ENCODE peak calls at places on chromosomes 12 and 14, in ten cellular contexts. One of them, this sample, is unnamed. For H3K4me1, the result is how much of the 10 kb centered on the place peaks cover.

GRCh38 chr12:88985631-88986030 is 366.7 kb downstream of the DUSP6 start:
- DNase-seq in tibial artery: no peak
- DNase-seq in esophagus squamous epithelium: no peak
- DNase-seq in PC-3: no peak
- DNase-seq in A549: no peak
- DNase-seq in HCT116: no peak
- DNase-seq in lower lobe of right lung: no peak
- DNase-seq in gastrocnemius medialis: no peak
- DNase-seq in CD8-positive, alpha-beta T cell: no peak
- DNase-seq in sigmoid colon: no peak
- DNase-seq in this sample: no peak

GRCh38 chr12:118330421-118331018 is 42.2 kb downstream of the TAOK3 start:
- DNase-seq in CD8-positive, alpha-beta T cell: no peak
- DNase-seq in esophagus squamous epithelium: no peak
- DNase-seq in sigmoid colon: no peak
- DNase-seq in A549: no peak
- DNase-seq in HCT116: no peak
- DNase-seq in PC-3: no peak
- DNase-seq in tibial artery: no peak
- DNase-seq in lower lobe of right lung: no peak
- DNase-seq in gastrocnemius medialis: no peak
- DNase-seq in this sample: peak

GRCh38 chr14:58690801-58691516 is 53.2 kb downstream of the DACT1 start:
- DNase-seq in tibial artery: no peak
- DNase-seq in A549: no peak
- DNase-seq in HCT116: no peak
- DNase-seq in PC-3: no peak
- DNase-seq in sigmoid colon: no peak
- DNase-seq in CD8-positive, alpha-beta T cell: no peak
- DNase-seq in lower lobe of right lung: peak
- DNase-seq in esophagus squamous epithelium: no peak
- DNase-seq in gastrocnemius medialis: no peak
- DNase-seq in this sample: peak

GRCh38 chr14:69005432-69006148 is 26.5 kb upstream of the ACTN1 start:
- DNase-seq in sigmoid colon: peak
- DNase-seq in lower lobe of right lung: no peak
- DNase-seq in CD8-positive, alpha-beta T cell: no peak
- DNase-seq in gastrocnemius medialis: no peak
- DNase-seq in A549: peak
- DNase-seq in PC-3: peak
- DNase-seq in esophagus squamous epithelium: no peak
- DNase-seq in tibial artery: peak
- DNase-seq in HCT116: peak
- DNase-seq in this sample: peak

GRCh38 chr12:29962276-29963035 is 178.7 kb upstream of the TMTC1 start:
- DNase-seq in tibial artery: no peak
- DNase-seq in lower lobe of right lung: no peak
- DNase-seq in CD8-positive, alpha-beta T cell: no peak
- DNase-seq in gastrocnemius medialis: no peak
- DNase-seq in HCT116: no peak
- DNase-seq in A549: no peak
- DNase-seq in sigmoid colon: no peak
- DNase-seq in esophagus squamous epithelium: no peak
- DNase-seq in PC-3: no peak
- DNase-seq in this sample: no peak

GRCh38 chr14:54348923-54349615 is 47.7 kb upstream of the CDKN3 start:
- DNase-seq in gastrocnemius medialis: no peak
- DNase-seq in tibial artery: no peak
- DNase-seq in HCT116: no peak
- DNase-seq in sigmoid colon: peak
- DNase-seq in PC-3: no peak
- DNase-seq in lower lobe of right lung: no peak
- DNase-seq in A549: no peak
- DNase-seq in esophagus squamous epithelium: no peak
- DNase-seq in CD8-positive, alpha-beta T cell: no peak
- DNase-seq in this sample: no peak

GRCh38 chr14:68841030-68841809 is 48.4 kb upstream of the ZFP36L1 start:
- DNase-seq in tibial artery: no peak
- DNase-seq in A549: no peak
- DNase-seq in PC-3: peak
- DNase-seq in CD8-positive, alpha-beta T cell: no peak
- DNase-seq in sigmoid colon: no peak
- DNase-seq in HCT116: no peak
- DNase-seq in esophagus squamous epithelium: no peak
- DNase-seq in lower lobe of right lung: no peak
- DNase-seq in gastrocnemius medialis: no peak
- DNase-seq in this sample: no peak

GRCh38 chr14:31084385-31084784 is 58.2 kb upstream of the STRN3 start:
- DNase-seq in A549: no peak
- DNase-seq in lower lobe of right lung: no peak
- DNase-seq in CD8-positive, alpha-beta T cell: no peak
- DNase-seq in tibial artery: no peak
- DNase-seq in sigmoid colon: no peak
- DNase-seq in esophagus squamous epithelium: no peak
- DNase-seq in gastrocnemius medialis: no peak
- DNase-seq in HCT116: no peak
- DNase-seq in PC-3: no peak
- DNase-seq in this sample: no peak

GRCh38 chr14:26730929-26731618 is 133.2 kb upstream of the NOVA1 start:
- DNase-seq in PC-3: peak
- DNase-seq in CD8-positive, alpha-beta T cell: no peak
- DNase-seq in esophagus squamous epithelium: no peak
- DNase-seq in HCT116: no peak
- DNase-seq in A549: peak
- DNase-seq in sigmoid colon: no peak
- DNase-seq in lower lobe of right lung: no peak
- DNase-seq in tibial artery: no peak
- DNase-seq in gastrocnemius medialis: no peak
- DNase-seq in this sample: peak

GRCh38 chr14:25094171-25094907 is 44.4 kb upstream of the STXBP6 start:
- DNase-seq in HCT116: no peak
- DNase-seq in CD8-positive, alpha-beta T cell: no peak
- DNase-seq in PC-3: no peak
- DNase-seq in tibial artery: no peak
- DNase-seq in A549: no peak
- DNase-seq in lower lobe of right lung: no peak
- DNase-seq in esophagus squamous epithelium: no peak
- DNase-seq in sigmoid colon: no peak
- DNase-seq in gastrocnemius medialis: no peak
- DNase-seq in this sample: no peak

GRCh38 chr12:117033382-117034045 is 65.7 kb downstream of the TESC start:
- DNase-seq in A549: no peak
- DNase-seq in esophagus squamous epithelium: no peak
- DNase-seq in CD8-positive, alpha-beta T cell: no peak
- DNase-seq in PC-3: no peak
- DNase-seq in gastrocnemius medialis: no peak
- DNase-seq in tibial artery: no peak
- DNase-seq in lower lobe of right lung: no peak
- DNase-seq in HCT116: no peak
- DNase-seq in sigmoid colon: peak
- DNase-seq in this sample: no peak
- TF ChIP-seq CTCF in A549: no peak
- TF ChIP-seq CTCF in esophagus squamous epithelium: no peak
- TF ChIP-seq CTCF in CD8-positive, alpha-beta T cell: no peak
- TF ChIP-seq CTCF in PC-3: no peak
- TF ChIP-seq CTCF in gastrocnemius medialis: no peak
- TF ChIP-seq CTCF in tibial artery: no peak
- TF ChIP-seq CTCF in lower lobe of right lung: no peak
- TF ChIP-seq CTCF in HCT116: no peak
- TF ChIP-seq CTCF in sigmoid colon: no peak
- TF ChIP-seq CTCF in this sample: no peak

GRCh38 chr12:78880078-78880477 is 15.5 kb downstream of the SYT1 start:
- DNase-seq in A549: peak
- DNase-seq in CD8-positive, alpha-beta T cell: no peak
- DNase-seq in esophagus squamous epithelium: no peak
- DNase-seq in HCT116: no peak
- DNase-seq in sigmoid colon: no peak
- DNase-seq in PC-3: peak
- DNase-seq in lower lobe of right lung: no peak
- DNase-seq in tibial artery: no peak
- DNase-seq in gastrocnemius medialis: no peak
- DNase-seq in this sample: no peak

GRCh38 chr12:78888583-78888982 is 24.0 kb downstream of the SYT1 start:
- DNase-seq in esophagus squamous epithelium: no peak
- DNase-seq in sigmoid colon: no peak
- DNase-seq in CD8-positive, alpha-beta T cell: no peak
- DNase-seq in HCT116: peak
- DNase-seq in gastrocnemius medialis: no peak
- DNase-seq in PC-3: no peak
- DNase-seq in A549: peak
- DNase-seq in lower lobe of right lung: no peak
- DNase-seq in tibial artery: no peak
- DNase-seq in this sample: no peak

GRCh38 chr12:78887444-78887843 is 22.9 kb downstream of the SYT1 start:
- DNase-seq in sigmoid colon: no peak
- DNase-seq in lower lobe of right lung: no peak
- DNase-seq in esophagus squamous epithelium: no peak
- DNase-seq in gastrocnemius medialis: no peak
- DNase-seq in PC-3: no peak
- DNase-seq in tibial artery: no peak
- DNase-seq in A549: no peak
- DNase-seq in HCT116: no peak
- DNase-seq in CD8-positive, alpha-beta T cell: no peak
- DNase-seq in this sample: no peak

GRCh38 chr12:78887008-78887407 is 22.4 kb downstream of the SYT1 start:
- DNase-seq in lower lobe of right lung: no peak
- DNase-seq in esophagus squamous epithelium: no peak
- DNase-seq in PC-3: peak
- DNase-seq in tibial artery: no peak
- DNase-seq in gastrocnemius medialis: no peak
- DNase-seq in sigmoid colon: no peak
- DNase-seq in A549: peak
- DNase-seq in CD8-positive, alpha-beta T cell: no peak
- DNase-seq in HCT116: peak
- DNase-seq in this sample: no peak

DNA sequence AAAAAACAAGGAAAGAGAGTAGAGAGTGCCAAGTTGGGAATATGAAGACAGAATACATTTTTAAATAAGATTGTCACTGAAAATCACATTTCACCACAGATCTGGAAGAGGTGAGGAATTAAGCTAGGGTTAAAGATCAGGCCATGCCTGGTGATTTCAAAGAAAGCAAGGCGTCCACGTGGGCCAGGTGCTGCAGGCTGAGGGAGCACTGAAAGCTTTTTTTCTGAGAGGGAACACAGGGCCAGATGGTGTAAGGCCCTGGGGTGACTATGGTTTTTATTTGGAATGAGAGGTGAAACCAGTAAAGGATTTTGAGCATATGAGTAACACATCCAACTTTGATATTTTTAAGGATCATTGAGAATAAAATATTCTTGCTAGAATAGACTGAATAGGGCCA is 20.9 kb downstream of the SYT1 start:
- DNase-seq in sigmoid colon: no peak
- DNase-seq in CD8-positive, alpha-beta T cell: no peak
- DNase-seq in PC-3: no peak
- DNase-seq in gastrocnemius medialis: no peak
- DNase-seq in HCT116: no peak
- DNase-seq in A549: no peak
- DNase-seq in esophagus squamous epithelium: no peak
- DNase-seq in tibial artery: no peak
- DNase-seq in lower lobe of right lung: no peak
- DNase-seq in this sample: no peak
- H3K4me1 ChIP-seq in sigmoid colon: under half
- H3K4me1 ChIP-seq in CD8-positive, alpha-beta T cell: under half
- H3K4me1 ChIP-seq in PC-3: under half
- H3K4me1 ChIP-seq in gastrocnemius medialis: under half
- H3K4me1 ChIP-seq in HCT116: half or more
- H3K4me1 ChIP-seq in A549: half or more
- H3K4me1 ChIP-seq in esophagus squamous epithelium: under half
- H3K4me1 ChIP-seq in tibial artery: under half
- H3K4me1 ChIP-seq in lower lobe of right lung: under half
- H3K4me1 ChIP-seq in this sample: under half

DNA sequence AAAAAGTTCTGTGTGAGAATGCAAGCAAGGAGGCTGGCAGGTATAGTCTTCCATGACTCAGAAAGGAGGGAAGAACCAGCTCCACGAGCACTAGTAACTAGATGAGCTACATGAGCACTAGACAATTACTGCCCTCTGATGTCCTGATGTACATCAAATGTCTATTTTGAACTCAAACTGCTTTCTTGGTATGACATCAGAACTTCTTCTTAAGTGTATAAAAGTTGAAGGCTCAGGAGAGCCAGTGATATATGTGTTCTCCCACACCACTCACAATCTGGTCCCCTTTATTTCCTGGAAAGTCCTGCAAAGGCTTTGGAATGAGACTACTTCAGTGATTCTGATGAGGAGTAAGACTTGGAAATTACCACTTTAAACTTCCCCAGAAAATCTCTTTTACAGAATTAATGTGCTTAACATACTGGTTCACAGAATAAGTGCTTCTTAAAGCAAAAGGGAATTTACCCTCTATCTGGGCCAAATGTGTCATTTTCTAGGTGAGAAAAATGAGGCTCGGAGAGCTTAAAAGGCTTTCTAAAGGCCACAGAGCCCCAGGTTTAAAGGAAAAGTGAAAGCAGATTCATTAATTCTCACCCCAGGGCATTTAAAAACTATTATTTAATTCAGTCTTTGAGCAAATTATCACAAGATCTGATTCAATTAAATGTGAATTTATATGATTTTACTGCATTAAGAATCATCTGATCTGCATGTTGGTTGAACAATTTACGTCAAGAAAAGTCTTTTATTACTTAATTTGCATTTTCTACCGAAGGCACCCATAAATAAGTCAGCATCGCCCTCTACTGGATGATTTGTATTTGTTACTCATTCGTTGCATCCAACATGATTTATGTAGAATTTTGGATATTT is 18.8 kb upstream of the DHRS7 start:
- DNase-seq in HCT116: peak
- DNase-seq in lower lobe of right lung: no peak
- DNase-seq in CD8-positive, alpha-beta T cell: peak
- DNase-seq in gastrocnemius medialis: no peak
- DNase-seq in esophagus squamous epithelium: no peak
- DNase-seq in sigmoid colon: no peak
- DNase-seq in tibial artery: no peak
- DNase-seq in PC-3: peak
- DNase-seq in A549: peak
- DNase-seq in this sample: peak
- H3K4me3 ChIP-seq in HCT116: peak
- H3K4me3 ChIP-seq in lower lobe of right lung: peak
- H3K4me3 ChIP-seq in CD8-positive, alpha-beta T cell: peak
- H3K4me3 ChIP-seq in gastrocnemius medialis: peak
- H3K4me3 ChIP-seq in esophagus squamous epithelium: peak
- H3K4me3 ChIP-seq in sigmoid colon: peak
- H3K4me3 ChIP-seq in tibial artery: peak
- H3K4me3 ChIP-seq in PC-3: peak
- H3K4me3 ChIP-seq in A549: peak
- H3K4me3 ChIP-seq in this sample: no peak

DNA sequence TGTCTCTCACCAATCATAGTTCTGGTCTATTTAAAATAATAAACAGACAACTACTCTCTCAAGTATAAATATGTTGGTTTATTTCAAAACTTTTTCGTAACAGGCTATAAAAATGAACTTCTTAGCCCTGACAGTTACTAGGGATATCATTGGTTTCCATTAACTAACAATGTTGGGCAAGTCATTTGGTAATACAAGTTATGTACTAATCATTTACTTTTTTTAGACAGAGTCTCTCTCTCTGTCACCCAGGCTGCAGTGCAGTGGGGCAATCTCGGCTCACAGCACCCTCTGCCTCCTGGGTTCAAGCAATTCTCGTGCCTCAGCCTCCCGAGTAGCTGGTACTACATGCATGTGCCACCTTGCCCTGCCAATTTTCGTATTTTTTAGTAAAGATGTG is 14.6 kb upstream of the KANSL2 start:
- DNase-seq in A549: no peak
- DNase-seq in lower lobe of right lung: no peak
- DNase-seq in PC-3: no peak
- DNase-seq in HCT116: no peak
- DNase-seq in tibial artery: no peak
- DNase-seq in esophagus squamous epithelium: no peak
- DNase-seq in gastrocnemius medialis: no peak
- DNase-seq in sigmoid colon: no peak
- DNase-seq in CD8-positive, alpha-beta T cell: no peak
- DNase-seq in this sample: no peak
- TF ChIP-seq CTCF in A549: no peak
- TF ChIP-seq CTCF in lower lobe of right lung: no peak
- TF ChIP-seq CTCF in PC-3: no peak
- TF ChIP-seq CTCF in HCT116: no peak
- TF ChIP-seq CTCF in tibial artery: no peak
- TF ChIP-seq CTCF in esophagus squamous epithelium: no peak
- TF ChIP-seq CTCF in gastrocnemius medialis: no peak
- TF ChIP-seq CTCF in sigmoid colon: no peak
- TF ChIP-seq CTCF in CD8-positive, alpha-beta T cell: no peak
- TF ChIP-seq CTCF in this sample: no peak

This sample was measured in mucosa of descending colon.